ENCODE peak calls at places on chromosomes 12 and 14, in nine cellular contexts. One of them, this sample, is unnamed.
A peak's percentile ranks its signal among the peaks of the same experiment; 100 is the strongest.

GRCh38 chr12:124624823-124625222 is 57.4 kb upstream of the NCOR2 start:
- DNase-seq in CD4-positive, CD25-positive, alpha-beta regulatory T cell: no peak
- DNase-seq in stimulated activated CD4-positive, alpha-beta T cell treated with anti-CD3 and anti-CD28 coated beads, Interleukin-4, amount 100 ng/mL, for 48 hours: no peak
- DNase-seq in stimulated activated CD8-positive, alpha-beta memory T cell treated with anti-CD3 and anti-CD28 coated beads, Interleukin-12 subunit alpha, Interleukin-12 subunit beta, amount 100 ng/mL, for 4 hours: no peak
- DNase-seq in dorsolateral prefrontal cortex: no peak
- DNase-seq in HuH-7: no peak
- DNase-seq in renal cortical epithelial cell: no peak
- DNase-seq in A549: no peak
- DNase-seq in T47D: no peak
- DNase-seq in this sample: no peak

GRCh38 chr12:88932457-88932856 is 352.2 kb upstream of the KITLG start:
- DNase-seq in dorsolateral prefrontal cortex: no peak
- DNase-seq in stimulated activated CD4-positive, alpha-beta T cell treated with anti-CD3 and anti-CD28 coated beads, Interleukin-4, amount 100 ng/mL, for 48 hours: no peak
- DNase-seq in CD4-positive, CD25-positive, alpha-beta regulatory T cell: no peak
- DNase-seq in A549: no peak
- DNase-seq in T47D: no peak
- DNase-seq in stimulated activated CD8-positive, alpha-beta memory T cell treated with anti-CD3 and anti-CD28 coated beads, Interleukin-12 subunit alpha, Interleukin-12 subunit beta, amount 100 ng/mL, for 4 hours: no peak
- DNase-seq in HuH-7: peak; percentile 9
- DNase-seq in renal cortical epithelial cell: peak; percentile 49
- DNase-seq in this sample: no peak

GRCh38 chr12:87382959-87383591 is 646.1 kb downstream of the C12orf50 start:
- DNase-seq in HuH-7: no peak
- DNase-seq in A549: no peak
- DNase-seq in T47D: no peak
- DNase-seq in dorsolateral prefrontal cortex: no peak
- DNase-seq in stimulated activated CD8-positive, alpha-beta memory T cell treated with anti-CD3 and anti-CD28 coated beads, Interleukin-12 subunit alpha, Interleukin-12 subunit beta, amount 100 ng/mL, for 4 hours: no peak
- DNase-seq in stimulated activated CD4-positive, alpha-beta T cell treated with anti-CD3 and anti-CD28 coated beads, Interleukin-4, amount 100 ng/mL, for 48 hours: no peak
- DNase-seq in CD4-positive, CD25-positive, alpha-beta regulatory T cell: no peak
- DNase-seq in renal cortical epithelial cell: no peak
- DNase-seq in this sample: peak; percentile 57

GRCh38 chr12:19683178-19683927 is 244.1 kb downstream of the AEBP2 start:
- DNase-seq in stimulated activated CD8-positive, alpha-beta memory T cell treated with anti-CD3 and anti-CD28 coated beads, Interleukin-12 subunit alpha, Interleukin-12 subunit beta, amount 100 ng/mL, for 4 hours: no peak
- DNase-seq in dorsolateral prefrontal cortex: no peak
- DNase-seq in stimulated activated CD4-positive, alpha-beta T cell treated with anti-CD3 and anti-CD28 coated beads, Interleukin-4, amount 100 ng/mL, for 48 hours: no peak
- DNase-seq in T47D: no peak
- DNase-seq in HuH-7: no peak
- DNase-seq in renal cortical epithelial cell: peak; percentile 16
- DNase-seq in A549: peak; percentile 33
- DNase-seq in CD4-positive, CD25-positive, alpha-beta regulatory T cell: no peak
- DNase-seq in this sample: no peak

GRCh38 chr12:3170423-3171194 is 93.4 kb downstream of the TSPAN9 start:
- DNase-seq in dorsolateral prefrontal cortex: no peak
- DNase-seq in T47D: no peak
- DNase-seq in renal cortical epithelial cell: peak; percentile 92
- DNase-seq in A549: peak; percentile 84
- DNase-seq in stimulated activated CD8-positive, alpha-beta memory T cell treated with anti-CD3 and anti-CD28 coated beads, Interleukin-12 subunit alpha, Interleukin-12 subunit beta, amount 100 ng/mL, for 4 hours: no peak
- DNase-seq in HuH-7: no peak
- DNase-seq in stimulated activated CD4-positive, alpha-beta T cell treated with anti-CD3 and anti-CD28 coated beads, Interleukin-4, amount 100 ng/mL, for 48 hours: no peak
- DNase-seq in CD4-positive, CD25-positive, alpha-beta regulatory T cell: no peak
- DNase-seq in this sample: no peak

GRCh38 chr14:92513966-92514843 is 624 bp downstream of the RIN3 start:
- DNase-seq in A549: peak; percentile 40
- DNase-seq in T47D: no peak
- DNase-seq in dorsolateral prefrontal cortex: peak; percentile 16
- DNase-seq in CD4-positive, CD25-positive, alpha-beta regulatory T cell: no peak
- DNase-seq in renal cortical epithelial cell: no peak
- DNase-seq in HuH-7: peak; percentile 36
- DNase-seq in stimulated activated CD4-positive, alpha-beta T cell treated with anti-CD3 and anti-CD28 coated beads, Interleukin-4, amount 100 ng/mL, for 48 hours: no peak
- DNase-seq in stimulated activated CD8-positive, alpha-beta memory T cell treated with anti-CD3 and anti-CD28 coated beads, Interleukin-12 subunit alpha, Interleukin-12 subunit beta, amount 100 ng/mL, for 4 hours: peak; percentile 43
- DNase-seq in this sample: peak; percentile 22

GRCh38 chr14:37708481-37708880 is 113.1 kb downstream of the TTC6 start:
- DNase-seq in CD4-positive, CD25-positive, alpha-beta regulatory T cell: no peak
- DNase-seq in renal cortical epithelial cell: no peak
- DNase-seq in dorsolateral prefrontal cortex: no peak
- DNase-seq in stimulated activated CD8-positive, alpha-beta memory T cell treated with anti-CD3 and anti-CD28 coated beads, Interleukin-12 subunit alpha, Interleukin-12 subunit beta, amount 100 ng/mL, for 4 hours: no peak
- DNase-seq in HuH-7: no peak
- DNase-seq in stimulated activated CD4-positive, alpha-beta T cell treated with anti-CD3 and anti-CD28 coated beads, Interleukin-4, amount 100 ng/mL, for 48 hours: no peak
- DNase-seq in A549: no peak
- DNase-seq in T47D: no peak
- DNase-seq in this sample: no peak

GRCh38 chr12:3761116-3761770 is 8.3 kb upstream of the CRACR2A start:
- DNase-seq in dorsolateral prefrontal cortex: no peak
- DNase-seq in CD4-positive, CD25-positive, alpha-beta regulatory T cell: no peak
- DNase-seq in T47D: no peak
- DNase-seq in HuH-7: no peak
- DNase-seq in A549: no peak
- DNase-seq in stimulated activated CD8-positive, alpha-beta memory T cell treated with anti-CD3 and anti-CD28 coated beads, Interleukin-12 subunit alpha, Interleukin-12 subunit beta, amount 100 ng/mL, for 4 hours: no peak
- DNase-seq in stimulated activated CD4-positive, alpha-beta T cell treated with anti-CD3 and anti-CD28 coated beads, Interleukin-4, amount 100 ng/mL, for 48 hours: no peak
- DNase-seq in renal cortical epithelial cell: no peak
- DNase-seq in this sample: no peak

GRCh38 chr12:104802198-104802597 is 155.9 kb downstream of the SLC41A2 start:
- DNase-seq in A549: no peak
- DNase-seq in stimulated activated CD8-positive, alpha-beta memory T cell treated with anti-CD3 and anti-CD28 coated beads, Interleukin-12 subunit alpha, Interleukin-12 subunit beta, amount 100 ng/mL, for 4 hours: no peak
- DNase-seq in dorsolateral prefrontal cortex: no peak
- DNase-seq in CD4-positive, CD25-positive, alpha-beta regulatory T cell: no peak
- DNase-seq in HuH-7: no peak
- DNase-seq in renal cortical epithelial cell: peak; percentile 5
- DNase-seq in stimulated activated CD4-positive, alpha-beta T cell treated with anti-CD3 and anti-CD28 coated beads, Interleukin-4, amount 100 ng/mL, for 48 hours: no peak
- DNase-seq in T47D: no peak
- DNase-seq in this sample: no peak

GRCh38 chr14:55715889-55716288 is 135.9 kb downstream of the KTN1 start:
- DNase-seq in T47D: no peak
- DNase-seq in stimulated activated CD8-positive, alpha-beta memory T cell treated with anti-CD3 and anti-CD28 coated beads, Interleukin-12 subunit alpha, Interleukin-12 subunit beta, amount 100 ng/mL, for 4 hours: no peak
- DNase-seq in renal cortical epithelial cell: peak; percentile 33
- DNase-seq in HuH-7: no peak
- DNase-seq in CD4-positive, CD25-positive, alpha-beta regulatory T cell: no peak
- DNase-seq in stimulated activated CD4-positive, alpha-beta T cell treated with anti-CD3 and anti-CD28 coated beads, Interleukin-4, amount 100 ng/mL, for 48 hours: no peak
- DNase-seq in A549: no peak
- DNase-seq in dorsolateral prefrontal cortex: no peak
- DNase-seq in this sample: peak; percentile 64

GRCh38 chr12:56715798-56716197 is 9.3 kb downstream of the NACA start:
- DNase-seq in stimulated activated CD8-positive, alpha-beta memory T cell treated with anti-CD3 and anti-CD28 coated beads, Interleukin-12 subunit alpha, Interleukin-12 subunit beta, amount 100 ng/mL, for 4 hours: no peak
- DNase-seq in renal cortical epithelial cell: no peak
- DNase-seq in A549: no peak
- DNase-seq in T47D: no peak
- DNase-seq in HuH-7: no peak
- DNase-seq in dorsolateral prefrontal cortex: no peak
- DNase-seq in CD4-positive, CD25-positive, alpha-beta regulatory T cell: no peak
- DNase-seq in stimulated activated CD4-positive, alpha-beta T cell treated with anti-CD3 and anti-CD28 coated beads, Interleukin-4, amount 100 ng/mL, for 48 hours: no peak
- DNase-seq in this sample: no peak

GRCh38 chr12:130819681-130820080 is 19.4 kb downstream of the STX2 start:
- DNase-seq in CD4-positive, CD25-positive, alpha-beta regulatory T cell: no peak
- DNase-seq in dorsolateral prefrontal cortex: no peak
- DNase-seq in stimulated activated CD8-positive, alpha-beta memory T cell treated with anti-CD3 and anti-CD28 coated beads, Interleukin-12 subunit alpha, Interleukin-12 subunit beta, amount 100 ng/mL, for 4 hours: no peak
- DNase-seq in HuH-7: no peak
- DNase-seq in A549: no peak
- DNase-seq in renal cortical epithelial cell: no peak
- DNase-seq in stimulated activated CD4-positive, alpha-beta T cell treated with anti-CD3 and anti-CD28 coated beads, Interleukin-4, amount 100 ng/mL, for 48 hours: no peak
- DNase-seq in T47D: no peak
- DNase-seq in this sample: no peak

GRCh38 chr14:101584049-101584859 is 23.0 kb downstream of the DIO3 start:
- DNase-seq in stimulated activated CD4-positive, alpha-beta T cell treated with anti-CD3 and anti-CD28 coated beads, Interleukin-4, amount 100 ng/mL, for 48 hours: no peak
- DNase-seq in dorsolateral prefrontal cortex: no peak
- DNase-seq in stimulated activated CD8-positive, alpha-beta memory T cell treated with anti-CD3 and anti-CD28 coated beads, Interleukin-12 subunit alpha, Interleukin-12 subunit beta, amount 100 ng/mL, for 4 hours: no peak
- DNase-seq in T47D: no peak
- DNase-seq in CD4-positive, CD25-positive, alpha-beta regulatory T cell: no peak
- DNase-seq in HuH-7: peak; percentile 89
- DNase-seq in renal cortical epithelial cell: no peak
- DNase-seq in A549: no peak
- DNase-seq in this sample: no peak

GRCh38 chr14:52950410-52950897 is 396 bp downstream of the FERMT2 start:
- DNase-seq in CD4-positive, CD25-positive, alpha-beta regulatory T cell: no peak
- DNase-seq in T47D: peak; percentile 67
- DNase-seq in renal cortical epithelial cell: no peak
- DNase-seq in HuH-7: peak; percentile 24
- DNase-seq in A549: peak; percentile 48
- DNase-seq in stimulated activated CD8-positive, alpha-beta memory T cell treated with anti-CD3 and anti-CD28 coated beads, Interleukin-12 subunit alpha, Interleukin-12 subunit beta, amount 100 ng/mL, for 4 hours: no peak
- DNase-seq in stimulated activated CD4-positive, alpha-beta T cell treated with anti-CD3 and anti-CD28 coated beads, Interleukin-4, amount 100 ng/mL, for 48 hours: peak; percentile 7
- DNase-seq in dorsolateral prefrontal cortex: peak; percentile 50
- DNase-seq in this sample: peak; percentile 60

GRCh38 chr12:118355838-118356237 is 16.9 kb downstream of the TAOK3 start:
- DNase-seq in stimulated activated CD4-positive, alpha-beta T cell treated with anti-CD3 and anti-CD28 coated beads, Interleukin-4, amount 100 ng/mL, for 48 hours: no peak
- DNase-seq in CD4-positive, CD25-positive, alpha-beta regulatory T cell: no peak
- DNase-seq in HuH-7: no peak
- DNase-seq in A549: no peak
- DNase-seq in renal cortical epithelial cell: peak; percentile 67
- DNase-seq in T47D: no peak
- DNase-seq in stimulated activated CD8-positive, alpha-beta memory T cell treated with anti-CD3 and anti-CD28 coated beads, Interleukin-12 subunit alpha, Interleukin-12 subunit beta, amount 100 ng/mL, for 4 hours: no peak
- DNase-seq in dorsolateral prefrontal cortex: no peak
- DNase-seq in this sample: no peak

GRCh38 chr12:79420146-79420618 is 270.6 kb downstream of the PAWR start:
- DNase-seq in dorsolateral prefrontal cortex: no peak
- DNase-seq in A549: peak; percentile 38
- DNase-seq in CD4-positive, CD25-positive, alpha-beta regulatory T cell: no peak
- DNase-seq in stimulated activated CD8-positive, alpha-beta memory T cell treated with anti-CD3 and anti-CD28 coated beads, Interleukin-12 subunit alpha, Interleukin-12 subunit beta, amount 100 ng/mL, for 4 hours: no peak
- DNase-seq in stimulated activated CD4-positive, alpha-beta T cell treated with anti-CD3 and anti-CD28 coated beads, Interleukin-4, amount 100 ng/mL, for 48 hours: no peak
- DNase-seq in HuH-7: peak; percentile 42
- DNase-seq in T47D: peak; percentile 18
- DNase-seq in renal cortical epithelial cell: peak; percentile 92
- DNase-seq in this sample: peak; percentile 86

GRCh38 chr14:50794063-50794645 is 36.8 kb downstream of the NIN start:
- DNase-seq in A549: no peak
- DNase-seq in T47D: no peak
- DNase-seq in CD4-positive, CD25-positive, alpha-beta regulatory T cell: no peak
- DNase-seq in HuH-7: no peak
- DNase-seq in stimulated activated CD8-positive, alpha-beta memory T cell treated with anti-CD3 and anti-CD28 coated beads, Interleukin-12 subunit alpha, Interleukin-12 subunit beta, amount 100 ng/mL, for 4 hours: no peak
- DNase-seq in dorsolateral prefrontal cortex: no peak
- DNase-seq in stimulated activated CD4-positive, alpha-beta T cell treated with anti-CD3 and anti-CD28 coated beads, Interleukin-4, amount 100 ng/mL, for 48 hours: no peak
- DNase-seq in renal cortical epithelial cell: no peak
- DNase-seq in this sample: no peak

GRCh38 chr14:54908230-54908629 is 5.6 kb upstream of the GCH1 start:
- DNase-seq in HuH-7: no peak
- DNase-seq in renal cortical epithelial cell: no peak
- DNase-seq in stimulated activated CD4-positive, alpha-beta T cell treated with anti-CD3 and anti-CD28 coated beads, Interleukin-4, amount 100 ng/mL, for 48 hours: no peak
- DNase-seq in dorsolateral prefrontal cortex: no peak
- DNase-seq in stimulated activated CD8-positive, alpha-beta memory T cell treated with anti-CD3 and anti-CD28 coated beads, Interleukin-12 subunit alpha, Interleukin-12 subunit beta, amount 100 ng/mL, for 4 hours: no peak
- DNase-seq in CD4-positive, CD25-positive, alpha-beta regulatory T cell: no peak
- DNase-seq in T47D: no peak
- DNase-seq in A549: no peak
- DNase-seq in this sample: no peak

GRCh38 chr12:92573104-92573503 is 129.7 kb upstream of the PLEKHG7 start:
- DNase-seq in CD4-positive, CD25-positive, alpha-beta regulatory T cell: no peak
- DNase-seq in renal cortical epithelial cell: no peak
- DNase-seq in A549: no peak
- DNase-seq in stimulated activated CD4-positive, alpha-beta T cell treated with anti-CD3 and anti-CD28 coated beads, Interleukin-4, amount 100 ng/mL, for 48 hours: no peak
- DNase-seq in stimulated activated CD8-positive, alpha-beta memory T cell treated with anti-CD3 and anti-CD28 coated beads, Interleukin-12 subunit alpha, Interleukin-12 subunit beta, amount 100 ng/mL, for 4 hours: no peak
- DNase-seq in HuH-7: no peak
- DNase-seq in T47D: no peak
- DNase-seq in dorsolateral prefrontal cortex: no peak
- DNase-seq in this sample: no peak

GRCh38 chr12:1474059-1474537 is 120.3 kb downstream of the FBXL14 start:
- DNase-seq in stimulated activated CD4-positive, alpha-beta T cell treated with anti-CD3 and anti-CD28 coated beads, Interleukin-4, amount 100 ng/mL, for 48 hours: no peak
- DNase-seq in CD4-positive, CD25-positive, alpha-beta regulatory T cell: no peak
- DNase-seq in T47D: no peak
- DNase-seq in dorsolateral prefrontal cortex: no peak
- DNase-seq in HuH-7: no peak
- DNase-seq in A549: peak; percentile 12
- DNase-seq in renal cortical epithelial cell: peak; percentile 98
- DNase-seq in stimulated activated CD8-positive, alpha-beta memory T cell treated with anti-CD3 and anti-CD28 coated beads, Interleukin-12 subunit alpha, Interleukin-12 subunit beta, amount 100 ng/mL, for 4 hours: no peak
- DNase-seq in this sample: peak; percentile 19

GRCh38 chr14:75042040-75042439 is 9.2 kb downstream of the MLH3 start:
- DNase-seq in HuH-7: no peak
- DNase-seq in renal cortical epithelial cell: peak; percentile 78
- DNase-seq in stimulated activated CD8-positive, alpha-beta memory T cell treated with anti-CD3 and anti-CD28 coated beads, Interleukin-12 subunit alpha, Interleukin-12 subunit beta, amount 100 ng/mL, for 4 hours: no peak
- DNase-seq in stimulated activated CD4-positive, alpha-beta T cell treated with anti-CD3 and anti-CD28 coated beads, Interleukin-4, amount 100 ng/mL, for 48 hours: no peak
- DNase-seq in T47D: no peak
- DNase-seq in dorsolateral prefrontal cortex: no peak
- DNase-seq in CD4-positive, CD25-positive, alpha-beta regulatory T cell: no peak
- DNase-seq in A549: no peak
- DNase-seq in this sample: no peak

GRCh38 chr14:99050309-99050708 is 221.7 kb downstream of the BCL11B start:
- DNase-seq in CD4-positive, CD25-positive, alpha-beta regulatory T cell: no peak
- DNase-seq in A549: no peak
- DNase-seq in T47D: no peak
- DNase-seq in renal cortical epithelial cell: no peak
- DNase-seq in stimulated activated CD8-positive, alpha-beta memory T cell treated with anti-CD3 and anti-CD28 coated beads, Interleukin-12 subunit alpha, Interleukin-12 subunit beta, amount 100 ng/mL, for 4 hours: no peak
- DNase-seq in dorsolateral prefrontal cortex: no peak
- DNase-seq in stimulated activated CD4-positive, alpha-beta T cell treated with anti-CD3 and anti-CD28 coated beads, Interleukin-4, amount 100 ng/mL, for 48 hours: no peak
- DNase-seq in HuH-7: no peak
- DNase-seq in this sample: no peak

GRCh38 chr12:108129017-108129812 is at the start of gene WSCD2:
- DNase-seq in T47D: peak; percentile 56
- DNase-seq in A549: no peak
- DNase-seq in dorsolateral prefrontal cortex: peak; percentile 77
- DNase-seq in renal cortical epithelial cell: no peak
- DNase-seq in stimulated activated CD8-positive, alpha-beta memory T cell treated with anti-CD3 and anti-CD28 coated beads, Interleukin-12 subunit alpha, Interleukin-12 subunit beta, amount 100 ng/mL, for 4 hours: no peak
- DNase-seq in HuH-7: no peak
- DNase-seq in CD4-positive, CD25-positive, alpha-beta regulatory T cell: no peak
- DNase-seq in stimulated activated CD4-positive, alpha-beta T cell treated with anti-CD3 and anti-CD28 coated beads, Interleukin-4, amount 100 ng/mL, for 48 hours: peak; percentile 2
- DNase-seq in this sample: peak; percentile 98

GRCh38 chr14:25046301-25046943 is 3.5 kb downstream of the STXBP6 start:
- DNase-seq in T47D: no peak
- DNase-seq in dorsolateral prefrontal cortex: no peak
- DNase-seq in renal cortical epithelial cell: no peak
- DNase-seq in A549: no peak
- DNase-seq in stimulated activated CD4-positive, alpha-beta T cell treated with anti-CD3 and anti-CD28 coated beads, Interleukin-4, amount 100 ng/mL, for 48 hours: no peak
- DNase-seq in stimulated activated CD8-positive, alpha-beta memory T cell treated with anti-CD3 and anti-CD28 coated beads, Interleukin-12 subunit alpha, Interleukin-12 subunit beta, amount 100 ng/mL, for 4 hours: no peak
- DNase-seq in CD4-positive, CD25-positive, alpha-beta regulatory T cell: no peak
- DNase-seq in HuH-7: no peak
- DNase-seq in this sample: no peak

GRCh38 chr12:99043319-99043914 is 398.3 kb downstream of the APAF1 start:
- DNase-seq in CD4-positive, CD25-positive, alpha-beta regulatory T cell: peak; percentile 2
- DNase-seq in T47D: peak; percentile 51
- DNase-seq in HuH-7: peak; percentile 48
- DNase-seq in dorsolateral prefrontal cortex: peak; percentile 73
- DNase-seq in renal cortical epithelial cell: peak; percentile 63
- DNase-seq in stimulated activated CD8-positive, alpha-beta memory T cell treated with anti-CD3 and anti-CD28 coated beads, Interleukin-12 subunit alpha, Interleukin-12 subunit beta, amount 100 ng/mL, for 4 hours: no peak
- DNase-seq in A549: peak; percentile 38
- DNase-seq in stimulated activated CD4-positive, alpha-beta T cell treated with anti-CD3 and anti-CD28 coated beads, Interleukin-4, amount 100 ng/mL, for 48 hours: peak; percentile 26
- DNase-seq in this sample: peak; percentile 74

GRCh38 chr12:130336723-130337475 is 788 bp upstream of the PIWIL1 start:
- DNase-seq in CD4-positive, CD25-positive, alpha-beta regulatory T cell: no peak
- DNase-seq in A549: no peak
- DNase-seq in renal cortical epithelial cell: no peak
- DNase-seq in HuH-7: no peak
- DNase-seq in T47D: no peak
- DNase-seq in stimulated activated CD4-positive, alpha-beta T cell treated with anti-CD3 and anti-CD28 coated beads, Interleukin-4, amount 100 ng/mL, for 48 hours: no peak
- DNase-seq in dorsolateral prefrontal cortex: no peak
- DNase-seq in stimulated activated CD8-positive, alpha-beta memory T cell treated with anti-CD3 and anti-CD28 coated beads, Interleukin-12 subunit alpha, Interleukin-12 subunit beta, amount 100 ng/mL, for 4 hours: no peak
- DNase-seq in this sample: no peak

GRCh38 chr14:64184103-64184729 is 110.0 kb downstream of the ESR2 start:
- DNase-seq in renal cortical epithelial cell: no peak
- DNase-seq in A549: no peak
- DNase-seq in stimulated activated CD4-positive, alpha-beta T cell treated with anti-CD3 and anti-CD28 coated beads, Interleukin-4, amount 100 ng/mL, for 48 hours: no peak
- DNase-seq in T47D: no peak
- DNase-seq in stimulated activated CD8-positive, alpha-beta memory T cell treated with anti-CD3 and anti-CD28 coated beads, Interleukin-12 subunit alpha, Interleukin-12 subunit beta, amount 100 ng/mL, for 4 hours: no peak
- DNase-seq in CD4-positive, CD25-positive, alpha-beta regulatory T cell: no peak
- DNase-seq in HuH-7: no peak
- DNase-seq in dorsolateral prefrontal cortex: no peak
- DNase-seq in this sample: no peak

GRCh38 chr14:92603309-92604257 is 90.0 kb downstream of the RIN3 start:
- DNase-seq in stimulated activated CD8-positive, alpha-beta memory T cell treated with anti-CD3 and anti-CD28 coated beads, Interleukin-12 subunit alpha, Interleukin-12 subunit beta, amount 100 ng/mL, for 4 hours: peak; percentile 22
- DNase-seq in dorsolateral prefrontal cortex: peak; percentile 64
- DNase-seq in stimulated activated CD4-positive, alpha-beta T cell treated with anti-CD3 and anti-CD28 coated beads, Interleukin-4, amount 100 ng/mL, for 48 hours: peak; percentile 20
- DNase-seq in CD4-positive, CD25-positive, alpha-beta regulatory T cell: peak; percentile 8
- DNase-seq in renal cortical epithelial cell: peak; percentile 65
- DNase-seq in A549: no peak
- DNase-seq in T47D: peak; percentile 63
- DNase-seq in HuH-7: no peak
- DNase-seq in this sample: peak; percentile 22

GRCh38 chr12:122830517-122831214 is 4.6 kb upstream of the HIP1R start:
- DNase-seq in A549: peak; percentile 63
- DNase-seq in HuH-7: no peak
- DNase-seq in CD4-positive, CD25-positive, alpha-beta regulatory T cell: no peak
- DNase-seq in stimulated activated CD8-positive, alpha-beta memory T cell treated with anti-CD3 and anti-CD28 coated beads, Interleukin-12 subunit alpha, Interleukin-12 subunit beta, amount 100 ng/mL, for 4 hours: no peak
- DNase-seq in dorsolateral prefrontal cortex: no peak
- DNase-seq in renal cortical epithelial cell: peak; percentile 75
- DNase-seq in T47D: no peak
- DNase-seq in stimulated activated CD4-positive, alpha-beta T cell treated with anti-CD3 and anti-CD28 coated beads, Interleukin-4, amount 100 ng/mL, for 48 hours: no peak
- DNase-seq in this sample: peak; percentile 59

GRCh38 chr14:60622920-60623263 is 26.4 kb downstream of the SIX1 start:
- DNase-seq in stimulated activated CD8-positive, alpha-beta memory T cell treated with anti-CD3 and anti-CD28 coated beads, Interleukin-12 subunit alpha, Interleukin-12 subunit beta, amount 100 ng/mL, for 4 hours: no peak
- DNase-seq in stimulated activated CD4-positive, alpha-beta T cell treated with anti-CD3 and anti-CD28 coated beads, Interleukin-4, amount 100 ng/mL, for 48 hours: no peak
- DNase-seq in T47D: no peak
- DNase-seq in CD4-positive, CD25-positive, alpha-beta regulatory T cell: no peak
- DNase-seq in renal cortical epithelial cell: peak; percentile 80
- DNase-seq in dorsolateral prefrontal cortex: no peak
- DNase-seq in HuH-7: no peak
- DNase-seq in A549: no peak
- DNase-seq in this sample: no peak

GRCh38 chr14:100476012-100476822 is 111.0 kb downstream of the BEGAIN start:
- DNase-seq in CD4-positive, CD25-positive, alpha-beta regulatory T cell: no peak
- DNase-seq in stimulated activated CD8-positive, alpha-beta memory T cell treated with anti-CD3 and anti-CD28 coated beads, Interleukin-12 subunit alpha, Interleukin-12 subunit beta, amount 100 ng/mL, for 4 hours: no peak
- DNase-seq in stimulated activated CD4-positive, alpha-beta T cell treated with anti-CD3 and anti-CD28 coated beads, Interleukin-4, amount 100 ng/mL, for 48 hours: no peak
- DNase-seq in A549: peak; percentile 78
- DNase-seq in T47D: no peak
- DNase-seq in renal cortical epithelial cell: peak; percentile 81
- DNase-seq in dorsolateral prefrontal cortex: no peak
- DNase-seq in HuH-7: peak; percentile 57
- DNase-seq in this sample: peak; percentile 86

This sample was measured in mesendoderm.